ENCODE peak calls at places on chromosomes 12 and 14, in eight cellular contexts. A is Panc1, S is Karpas-422, B is aorta, F is SK-N-SH, Z is left ventricle myocardium inferior, R is uterus, U is mammary epithelial cell. G is an unnamed sample. For H3K4me1, the result is how much of the 10 kb centered on the place peaks cover.

GRCh38 chr14:97571861-97572555 is 774.8 kb downstream of the VRK1 start:
- DNase-seq in Z (no peak), F (no peak), R (no peak), A (no peak), B (no peak), U (no peak), S (no peak), G (no peak)

GRCh38 chr12:67772276-67773169 is 124.0 kb downstream of the DYRK2 start:
- DNase-seq in Z (no peak), F (peak), B (no peak), U (no peak), S (no peak), R (no peak), A (no peak), G (no peak)

GRCh38 chr12:6796576-6796975 is 7.2 kb downstream of the CD4 start:
- DNase-seq in U (no peak), A (no peak), Z (no peak), R (no peak), F (no peak), B (no peak), S (no peak), G (no peak)

GRCh38 chr12:34343345-34343744 is 321.0 kb downstream of the ALG10 start:
- DNase-seq in Z (no peak), R (no peak), F (peak), S (no peak), U (no peak), B (no peak), A (no peak), G (no peak)

GRCh38 chr14:97267509-97267908 is 470.3 kb downstream of the VRK1 start:
- DNase-seq in U (no peak), A (no peak), B (no peak), R (no peak), S (no peak), Z (no peak), F (no peak), G (no peak)

GRCh38 chr12:87120440-87120839 is 864.2 kb upstream of the MGAT4C start:
- DNase-seq in A (no peak), F (no peak), Z (no peak), U (no peak), B (no peak), R (no peak), S (no peak), G (no peak)

GRCh38 chr12:32743264-32743663 is 12.4 kb downstream of the YARS2 start:
- DNase-seq in U (no peak), A (no peak), S (no peak), Z (no peak), R (no peak), F (no peak), B (no peak), G (no peak)

GRCh38 chr14:104863923-104864266 is 1.2 kb upstream of the CEP170B start:
- DNase-seq in R (no peak), U (no peak), S (no peak), Z (no peak), A (no peak), F (peak), B (no peak), G (no peak)

GRCh38 chr14:60655114-60655897 is 6.0 kb upstream of the SIX1 start:
- DNase-seq in B (no peak), U (no peak), R (no peak), S (no peak), A (no peak), F (peak), Z (no peak), G (no peak)

GRCh38 chr12:85394809-85395208 is 114.8 kb downstream of the ALX1 start:
- DNase-seq in F (no peak), R (no peak), U (no peak), Z (no peak), B (no peak), S (no peak), A (no peak), G (no peak)

GRCh38 chr14:92427096-92427495 is 86.5 kb upstream of the RIN3 start:
- DNase-seq in R (no peak), S (no peak), F (no peak), B (peak), U (no peak), A (no peak), Z (no peak), G (no peak)

GRCh38 chr12:26629864-26630263 is 203.1 kb downstream of the ITPR2 start:
- DNase-seq in F (no peak), A (no peak), Z (no peak), R (no peak), B (no peak), S (no peak), U (no peak), G (no peak)

GRCh38 chr12:119115296-119115905 is 63.3 kb upstream of the HSPB8 start:
- DNase-seq in B (no peak), A (peak), S (peak), Z (no peak), U (no peak), R (peak), F (peak), G (no peak)

GRCh38 chr14:93939304-93940229 is 12.4 kb downstream of the FAM181A start:
- DNase-seq in S (peak), R (peak), F (peak), A (no peak), Z (peak), U (peak), B (peak), G (peak)

GRCh38 chr14:32593290-32593942 is 264.3 kb downstream of the AKAP6 start:
- DNase-seq in U (peak), S (no peak), Z (no peak), R (no peak), A (no peak), F (no peak), B (no peak), G (no peak)

GRCh38 chr12:6556857-6557256 is 1.0 kb upstream of the IFFO1 start:
- DNase-seq in S (peak), B (no peak), U (no peak), F (no peak), Z (no peak), A (no peak), R (no peak), G (no peak)

GRCh38 chr12:632102-632696 is 31.0 kb downstream of the NINJ2 start:
- DNase-seq in A (peak), S (no peak), F (no peak), U (peak), R (no peak), B (no peak), Z (no peak), G (no peak)
- H3K4me1 ChIP-seq in A (under half), S (under half), F (under half), U (under half), R (under half), B (under half), Z (half or more), G (under half)

DNA sequence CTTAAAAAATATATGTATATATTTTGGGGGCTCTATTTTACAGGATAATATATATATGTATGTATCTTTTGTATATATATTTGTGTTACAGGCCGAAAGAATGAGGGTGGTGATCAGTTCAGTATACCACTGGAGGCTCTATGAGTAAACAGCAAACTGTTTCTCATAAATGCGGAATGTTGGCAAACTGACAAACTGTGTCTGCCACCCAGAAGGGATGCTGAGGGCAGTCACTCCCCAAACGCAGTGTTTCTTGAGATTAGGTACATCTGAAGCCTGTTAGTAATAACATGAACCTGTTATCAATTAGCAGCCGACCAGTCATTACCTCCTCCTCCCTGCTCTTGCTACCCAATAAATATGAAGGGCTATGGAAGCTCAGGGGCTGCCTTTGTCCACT is 20.8 kb downstream of the TNFAIP2 start:
- DNase-seq in A (peak), U (peak), R (no peak), F (no peak), S (no peak), Z (no peak), B (no peak), G (no peak)
- H3K27ac ChIP-seq in A (peak), U (no peak), R (no peak), F (peak), S (no peak), Z (no peak), B (no peak), G (no peak)

GRCh38 chr12:116162071-116162470 is 115.4 kb downstream of the MED13L start:
- DNase-seq in A (no peak), R (no peak), Z (no peak), F (no peak), S (no peak), U (no peak), B (no peak), G (no peak)

GRCh38 chr12:116159593-116159992 is 117.9 kb downstream of the MED13L start:
- DNase-seq in U (no peak), Z (no peak), R (no peak), B (no peak), S (no peak), A (no peak), F (no peak), G (no peak)

GRCh38 chr12:116160196-116160595 is 117.3 kb downstream of the MED13L start:
- DNase-seq in R (no peak), S (no peak), Z (no peak), F (no peak), B (no peak), A (peak), U (peak), G (no peak)

GRCh38 chr12:116160883-116161458 is 116.5 kb downstream of the MED13L start:
- DNase-seq in U (no peak), F (no peak), A (no peak), R (no peak), Z (no peak), B (no peak), S (no peak), G (no peak)

DNA sequence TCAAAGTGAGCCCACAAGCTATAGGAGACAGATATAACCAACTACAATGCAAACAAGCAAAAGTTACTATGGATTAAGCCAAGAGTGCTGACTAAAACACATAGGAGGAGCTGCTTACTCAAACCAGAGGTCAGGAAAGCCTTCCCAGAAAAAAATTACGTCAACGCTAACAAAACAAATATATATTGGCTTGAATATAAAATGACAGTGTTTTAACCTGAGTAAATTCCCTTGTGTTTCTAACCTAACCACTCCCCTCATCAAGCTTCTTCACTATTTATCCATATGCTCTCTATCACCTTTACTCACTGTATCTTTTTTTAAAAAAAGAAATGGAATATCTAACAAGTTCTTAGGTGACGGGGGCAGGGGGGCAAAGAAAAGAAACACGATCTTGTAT is 115.9 kb downstream of the MED13L start:
- DNase-seq in Z (no peak), U (no peak), R (no peak), B (no peak), F (no peak), A (no peak), S (no peak), G (no peak)
- H3K4me1 ChIP-seq in Z (half or more), U (under half), R (under half), B (under half), F (half or more), A (half or more), S (under half), G (under half)

DNA sequence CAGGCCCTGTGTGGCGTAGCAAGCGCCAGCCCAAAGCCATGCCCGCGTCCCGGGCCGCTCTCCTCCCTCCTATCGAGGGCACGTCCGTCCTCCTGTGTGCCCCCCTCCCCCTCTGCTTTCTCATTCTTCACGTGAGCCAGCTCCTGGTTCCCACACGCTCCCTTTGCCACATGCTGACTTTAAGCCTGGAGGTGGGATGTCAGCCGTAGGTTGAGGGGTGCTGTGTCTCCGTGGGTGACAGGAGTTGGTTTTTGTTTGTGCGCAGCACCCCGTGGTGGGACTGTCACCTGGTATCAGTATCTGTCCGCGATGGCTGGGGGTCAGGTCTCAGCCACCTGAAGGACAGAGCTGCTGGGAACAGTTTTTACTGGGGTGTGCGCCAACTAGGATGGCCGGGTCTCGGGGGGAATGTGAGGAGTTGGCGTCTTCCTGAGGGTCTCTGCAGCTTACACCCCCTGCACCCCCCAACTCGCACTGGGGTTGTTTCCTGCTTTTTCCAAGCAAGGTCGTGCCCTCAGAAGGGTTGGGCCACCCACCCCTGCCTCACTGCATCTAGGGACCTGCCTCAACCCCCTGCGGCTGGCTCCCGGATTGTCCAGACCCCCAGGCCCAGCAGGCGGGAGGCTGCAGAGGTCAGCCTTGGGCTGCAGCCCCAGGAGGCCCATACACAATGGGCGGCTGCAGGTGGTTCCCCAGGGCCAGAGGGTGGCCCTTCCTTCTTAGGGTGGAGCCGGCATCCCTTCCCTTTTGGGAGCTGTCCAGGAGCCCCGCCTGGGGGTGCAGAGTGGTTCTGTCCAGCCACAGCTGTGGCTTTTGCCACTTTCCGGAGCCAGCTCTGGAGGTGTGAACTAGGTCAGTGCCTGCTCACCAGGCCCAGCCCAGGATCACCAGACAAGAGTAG is 7.3 kb downstream of the ULK1 start:
- DNase-seq in B (peak), U (peak), Z (peak), F (no peak), R (no peak), A (no peak), S (no peak), G (no peak)
- H3K27ac ChIP-seq in B (no peak), U (no peak), Z (peak), F (peak), R (peak), A (no peak), S (no peak), G (no peak)

DNA sequence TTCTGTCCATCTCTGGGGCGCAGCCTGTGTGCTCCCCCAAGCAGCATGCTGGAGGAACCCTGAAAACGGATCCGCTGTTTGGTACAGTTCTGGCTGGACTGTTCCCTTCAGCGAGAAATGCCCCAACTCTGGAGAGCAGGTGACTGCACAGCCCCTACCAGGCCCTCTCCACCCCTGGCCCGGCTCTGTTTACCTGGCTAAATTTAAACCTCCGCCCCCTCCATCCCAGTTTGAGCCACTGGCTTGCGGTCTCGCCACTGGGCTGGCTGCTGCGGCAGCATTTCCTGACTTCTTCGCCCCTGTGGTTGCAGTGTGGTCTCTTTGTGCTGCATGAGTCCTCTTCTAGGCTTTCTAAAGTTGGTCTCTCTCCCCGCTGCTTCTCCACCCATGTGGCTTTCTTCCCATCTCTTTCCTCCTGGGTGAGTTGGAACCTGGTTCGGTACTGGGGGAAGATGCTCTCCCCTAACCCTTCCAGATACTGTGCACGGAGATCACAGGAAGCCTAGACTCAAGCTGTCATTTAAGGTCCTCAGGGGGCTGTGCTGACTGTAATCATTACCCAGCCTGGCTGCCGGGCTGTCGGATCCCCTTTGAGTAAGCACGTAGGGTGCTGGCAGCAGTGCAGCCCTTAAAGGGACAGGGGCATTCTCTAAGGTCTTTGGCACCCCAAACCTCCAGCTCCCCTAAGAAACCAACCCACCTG is 60.6 kb downstream of the FBXL14 start:
- DNase-seq in R (no peak), S (peak), Z (no peak), B (no peak), A (no peak), F (no peak), U (peak), G (no peak)
- H3K4me1 ChIP-seq in R (under half), S (under half), Z (under half), B (under half), A (under half), F (under half), U (under half), G (under half)

DNA sequence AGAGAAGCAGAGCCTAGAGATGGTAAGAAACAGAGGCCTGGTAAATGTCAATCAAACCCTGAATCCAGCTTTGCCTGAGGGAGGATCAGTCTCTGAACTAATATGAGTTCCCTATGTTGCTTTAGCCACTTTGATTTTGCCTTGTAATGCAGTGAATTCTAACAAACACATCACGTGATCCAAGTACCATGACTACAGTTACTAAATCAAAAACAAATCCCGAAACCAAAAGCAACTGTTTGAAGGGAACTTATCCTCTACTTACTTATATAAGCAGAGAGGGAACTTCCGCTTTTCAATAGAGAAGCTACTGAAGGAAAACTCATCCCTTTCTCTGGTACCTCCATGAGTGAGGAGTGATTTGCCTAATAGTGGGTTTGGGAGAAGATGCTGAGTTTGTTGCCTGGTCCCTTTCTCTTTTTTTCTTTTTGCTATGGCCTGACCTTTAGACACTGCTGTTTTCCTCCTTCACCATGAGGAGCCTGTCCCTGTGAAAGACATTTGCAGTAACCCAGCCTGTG is 7.7 kb upstream of the PPTC7 start:
- DNase-seq in U (no peak), S (peak), B (no peak), A (no peak), Z (no peak), F (no peak), R (no peak), G (no peak)
- H3K27ac ChIP-seq in U (no peak), S (peak), B (no peak), A (no peak), Z (peak), F (no peak), R (peak), G (peak)

GRCh38 chr14:102958461-102958860 is 36.0 kb downstream of the AMN start:
- DNase-seq in S (no peak), A (no peak), Z (no peak), B (no peak), R (no peak), F (no peak), U (no peak), G (no peak)
- H3K4me1 ChIP-seq in S (under half), A (under half), Z (under half), B (under half), R (under half), F (under half), U (under half), G (under half)

GRCh38 chr12:123115409-123116111 is 35.3 kb downstream of the PITPNM2 start:
- DNase-seq in Z (peak), S (no peak), U (peak), B (peak), F (no peak), R (peak), A (no peak), G (no peak)

GRCh38 chr12:123113038-123113437 is 37.9 kb downstream of the PITPNM2 start:
- DNase-seq in B (no peak), S (no peak), F (no peak), R (no peak), Z (no peak), U (no peak), A (no peak), G (no peak)

GRCh38 chr12:123111498-123112165 is 39.3 kb downstream of the PITPNM2 start:
- DNase-seq in A (no peak), B (no peak), S (no peak), Z (no peak), F (no peak), U (no peak), R (no peak), G (no peak)

GRCh38 chr12:123118397-123118945 is 32.4 kb downstream of the PITPNM2 start:
- DNase-seq in R (no peak), Z (no peak), F (no peak), B (no peak), S (no peak), A (no peak), U (no peak), G (no peak)

GRCh38 chr12:123114305-123115083 is 36.4 kb downstream of the PITPNM2 start:
- DNase-seq in R (no peak), A (no peak), Z (no peak), F (no peak), B (no peak), U (no peak), S (no peak), G (no peak)
- H3K27ac ChIP-seq in R (peak), A (no peak), Z (peak), F (no peak), B (no peak), U (no peak), S (no peak), G (no peak)